ENCODE peak calls at places on chromosomes 4 and X, in five cellular contexts. S is GM12892, M is testis, G is suprapubic skin, U is stomach. T is an unnamed sample.

GRCh38 chr4:38955957-38956356 is 76.3 kb downstream of the TMEM156 start:
- DNase-seq in S (no peak), M (no peak), G (no peak), U (no peak), T (no peak)

GRCh38 chr4:143558823-143559756 is 45.6 kb downstream of the SMARCA5 start:
- DNase-seq in S (peak), M (peak), G (peak), U (peak), T (peak)

GRCh38 chrX:53091354-53091753 is 2.6 kb upstream of the KANTR start:
- DNase-seq in S (no peak), M (no peak), G (no peak), U (no peak), T (peak)

GRCh38 chr4:48290146-48290772 is 20.6 kb upstream of the TEC start:
- DNase-seq in S (no peak), M (no peak), G (no peak), U (no peak), T (no peak)

GRCh38 chr4:128570380-128570779 is 239.1 kb upstream of the JADE1 start:
- DNase-seq in S (no peak), M (peak), G (no peak), U (no peak), T (peak)

GRCh38 chr4:155079866-155080265 is 128.6 kb upstream of the NPY2R start:
- DNase-seq in S (no peak), M (no peak), G (no peak), U (no peak), T (no peak)

GRCh38 chrX:68232206-68232605 is 201.1 kb downstream of the OPHN1 start:
- DNase-seq in S (no peak), M (no peak), G (no peak), U (no peak), T (no peak)

GRCh38 chrX:79268788-79269187 is 98.3 kb downstream of the ITM2A start:
- DNase-seq in S (no peak), M (no peak), G (no peak), U (no peak), T (no peak)

GRCh38 chrX:19548934-19549333 is 33.6 kb upstream of the MAP3K15 start:
- DNase-seq in S (no peak), M (no peak), G (no peak), U (no peak), T (no peak)

GRCh38 chr4:3313556-3314228 is 20.9 kb downstream of the RGS12 start:
- DNase-seq in S (no peak), M (no peak), G (peak), U (peak), T (no peak)

GRCh38 chrX:22202251-22202650 is 70.5 kb upstream of the CBLL2 start:
- DNase-seq in S (no peak), M (no peak), G (no peak), U (no peak), T (no peak)

GRCh38 chr4:110849461-110849860 is 226.6 kb upstream of the PITX2 start:
- DNase-seq in S (no peak), M (no peak), G (no peak), U (no peak), T (no peak)

GRCh38 chr4:170017252-170017651 is 8.9 kb downstream of the MFAP3L start:
- DNase-seq in S (no peak), M (no peak), G (no peak), U (no peak), T (no peak)

GRCh38 chrX:106959897-106960296 is 39.7 kb downstream of the CLDN2 start:
- DNase-seq in S (no peak), M (no peak), G (no peak), U (no peak), T (no peak)

GRCh38 chrX:39721570-39722279 is 376.0 kb downstream of the BCOR start:
- DNase-seq in S (no peak), M (no peak), G (no peak), U (no peak), T (no peak)

GRCh38 chr4:52891743-52892142 is 29.6 kb downstream of the RASL11B start:
- DNase-seq in S (no peak), M (no peak), G (no peak), U (no peak), T (no peak)

DNA sequence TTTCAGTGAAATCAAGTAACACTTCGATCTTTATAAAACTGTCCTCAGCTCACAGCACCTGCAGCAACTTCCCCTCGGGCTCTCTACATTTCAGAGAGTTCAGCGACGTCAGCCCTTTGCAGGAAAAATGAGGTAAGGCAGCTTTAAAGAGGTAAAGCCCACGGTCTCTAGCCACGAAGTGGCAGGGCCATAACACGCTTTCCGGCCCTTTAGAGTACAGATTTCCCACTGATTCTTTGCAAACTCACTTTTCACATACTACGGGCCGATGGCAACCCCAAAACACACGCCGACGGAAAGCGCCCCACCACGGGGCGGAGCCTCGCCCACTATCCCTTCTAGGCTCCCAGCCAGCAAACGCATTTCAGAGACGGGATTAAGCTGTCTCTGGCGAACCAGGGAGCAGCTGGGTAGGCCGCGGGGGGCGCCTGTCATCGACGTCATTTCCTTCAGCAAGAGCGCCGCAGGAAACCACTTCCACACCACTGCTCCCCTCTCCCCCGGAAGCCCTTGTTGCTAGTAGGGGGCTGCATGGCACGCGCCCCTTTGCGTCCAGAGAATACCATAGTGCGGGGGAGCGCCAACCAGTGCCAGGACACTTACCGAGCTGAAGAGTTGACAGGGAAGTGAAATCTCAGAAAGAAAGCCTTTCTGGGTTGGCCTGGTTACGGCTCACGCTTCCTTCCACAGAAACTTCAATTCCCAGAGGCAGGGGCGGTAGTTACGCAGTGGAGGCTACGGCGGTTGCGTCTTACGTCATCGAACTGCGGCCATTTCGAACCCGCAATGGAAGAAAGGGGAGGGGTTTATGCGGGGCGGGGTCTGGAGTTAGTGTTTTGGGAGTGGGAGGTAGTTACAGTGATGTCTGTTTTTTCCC is at the start of gene TRMT10A:
- DNase-seq in S (peak), M (peak), G (peak), U (peak), T (peak)
- TF ChIP-seq POLR2A in S (peak), M (no peak), G (no peak), U (no peak), T (no peak)

GRCh38 chr4:7298601-7299000 is 106.3 kb downstream of the SORCS2 start:
- DNase-seq in S (no peak), M (no peak), G (no peak), U (no peak), T (no peak)
- TF ChIP-seq POLR2A in S (no peak), M (no peak), G (no peak), U (no peak), T (no peak)

GRCh38 chr4:30718889-30719252 is 1.3 kb upstream of the PCDH7 start:
- DNase-seq in S (no peak), M (no peak), G (no peak), U (no peak), T (no peak)

GRCh38 chr4:30719363-30720020 is 677 bp upstream of the PCDH7 start:
- DNase-seq in S (peak), M (no peak), G (no peak), U (peak), T (peak)

GRCh38 chr4:30720656-30721352 is 635 bp downstream of the PCDH7 start:
- DNase-seq in S (peak), M (no peak), G (no peak), U (no peak), T (peak)

GRCh38 chr4:30721353-30722091 is 1.4 kb downstream of the PCDH7 start:
- DNase-seq in S (peak), M (no peak), G (no peak), U (peak), T (peak)

DNA sequence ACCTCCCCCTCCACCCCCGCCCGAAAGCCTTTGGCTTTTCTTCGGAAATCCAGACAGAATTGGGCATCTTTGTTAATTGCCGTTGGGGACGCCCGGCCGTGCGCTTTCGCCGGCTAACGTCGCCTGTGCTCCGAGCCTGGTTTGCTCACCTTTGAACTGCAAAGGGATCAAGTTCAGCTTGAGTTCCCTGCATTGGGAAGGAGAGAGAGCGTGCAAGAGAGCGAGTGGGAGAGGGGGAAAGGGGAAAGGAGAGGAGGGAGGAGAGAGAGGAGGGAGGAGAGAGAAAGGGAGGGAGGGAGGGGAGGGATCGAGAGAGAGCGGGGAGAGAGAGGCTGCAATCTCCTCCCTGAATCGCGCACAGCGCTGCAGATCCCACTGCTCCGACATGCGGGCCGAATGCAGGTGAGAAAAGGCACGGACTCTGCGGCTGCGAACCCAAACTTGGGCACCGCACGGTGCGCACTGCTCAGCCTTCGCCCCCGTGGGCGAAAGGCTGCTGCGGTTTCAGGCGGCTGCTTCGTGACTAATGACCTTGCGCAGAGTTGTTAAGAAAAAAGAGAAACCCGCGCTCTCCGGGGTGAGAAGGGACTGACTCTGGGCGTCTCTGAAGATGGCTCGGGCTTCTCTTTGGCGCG is at the start of gene PCDH7:
- DNase-seq in S (peak), M (no peak), G (no peak), U (peak), T (peak)
- TF ChIP-seq POLR2A in S (no peak), M (no peak), G (no peak), U (no peak), T (no peak)

GRCh38 chr4:148443550-148444295 is 1.5 kb upstream of the NR3C2 start:
- DNase-seq in S (peak), M (peak), G (peak), U (peak), T (peak)

GRCh38 chr4:148442830-148443549 is 776 bp upstream of the NR3C2 start:
- DNase-seq in S (no peak), M (no peak), G (no peak), U (no peak), T (no peak)

GRCh38 chr4:148444296-148445070 is 2.3 kb upstream of the NR3C2 start:
- DNase-seq in S (peak), M (peak), G (peak), U (peak), T (peak)

GRCh38 chr4:148445903-148446261 is 3.7 kb upstream of the NR3C2 start:
- DNase-seq in S (no peak), M (no peak), G (no peak), U (no peak), T (no peak)

DNA sequence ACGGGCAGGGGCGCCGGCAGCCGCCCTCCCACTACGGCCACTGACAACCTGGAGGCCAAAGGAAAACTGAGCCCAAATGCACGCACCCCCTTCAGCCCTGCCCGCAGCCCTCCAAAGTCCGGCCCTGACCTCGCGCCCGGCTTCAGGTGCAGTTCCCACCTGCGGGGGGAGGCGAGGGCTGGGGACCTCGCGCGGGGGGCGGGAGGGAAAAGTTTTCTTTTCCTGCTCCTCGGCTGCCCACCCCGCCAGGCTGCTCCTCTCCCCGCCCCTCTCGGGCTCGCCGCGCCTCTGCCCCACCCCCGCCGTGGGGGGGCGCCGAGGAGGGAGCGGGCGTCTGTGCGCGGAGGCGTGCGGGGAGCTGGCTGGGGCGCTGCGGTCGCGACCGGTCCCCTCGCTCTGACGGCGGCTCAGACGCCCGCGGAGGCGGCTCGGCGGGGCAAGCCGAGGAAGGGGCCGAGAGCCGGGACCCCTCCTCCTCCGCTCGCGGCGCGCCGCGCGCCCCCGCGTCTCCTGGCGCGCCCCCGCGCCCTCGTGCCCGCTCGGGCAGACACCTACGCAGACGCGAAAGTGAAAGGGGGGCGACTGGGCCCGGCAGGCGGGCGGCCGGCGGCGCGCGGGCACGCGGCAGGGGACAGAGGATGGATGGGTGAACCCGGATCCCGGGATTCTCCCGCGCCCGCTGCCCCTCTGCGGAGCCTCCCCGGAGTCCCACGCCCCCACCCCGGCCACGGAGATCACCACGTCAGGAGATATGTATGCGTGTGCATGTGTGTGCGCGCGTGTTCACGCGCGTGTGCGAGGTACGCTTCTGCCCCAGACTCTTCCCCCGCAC is 3.1 kb upstream of the NR3C2 start:
- DNase-seq in S (peak), M (peak), G (peak), U (peak), T (peak)
- TF ChIP-seq POLR2A in S (no peak), M (no peak), G (no peak), U (no peak), T (no peak)

GRCh38 chr4:57553695-57554094 is 443.5 kb upstream of the IGFBP7 start:
- DNase-seq in S (no peak), M (no peak), G (no peak), U (no peak), T (no peak)
- TF ChIP-seq POLR2A in S (no peak), M (no peak), G (no peak), U (no peak), T (no peak)

GRCh38 chr4:118888666-118889312 is at the start of gene SYNPO2:
- DNase-seq in S (peak), M (peak), G (peak), U (peak), T (peak)
- TF ChIP-seq POLR2A in S (no peak), M (peak), G (no peak), U (no peak), T (no peak)

GRCh38 chrX:70132244-70132643 is 1.0 kb upstream of the IGBP1 start:
- DNase-seq in S (no peak), M (no peak), G (no peak), U (no peak), T (no peak)

GRCh38 chrX:70134116-70134477 is 850 bp downstream of the IGBP1 start:
- DNase-seq in S (no peak), M (no peak), G (no peak), U (no peak), T (no peak)

GRCh38 chrX:70132877-70133302 is 357 bp upstream of the IGBP1 start:
- DNase-seq in S (no peak), M (no peak), G (no peak), U (no peak), T (no peak)

GRCh38 chrX:70129811-70130210 is 3.4 kb upstream of the IGBP1 start:
- DNase-seq in S (no peak), M (no peak), G (no peak), U (no peak), T (no peak)

DNA sequence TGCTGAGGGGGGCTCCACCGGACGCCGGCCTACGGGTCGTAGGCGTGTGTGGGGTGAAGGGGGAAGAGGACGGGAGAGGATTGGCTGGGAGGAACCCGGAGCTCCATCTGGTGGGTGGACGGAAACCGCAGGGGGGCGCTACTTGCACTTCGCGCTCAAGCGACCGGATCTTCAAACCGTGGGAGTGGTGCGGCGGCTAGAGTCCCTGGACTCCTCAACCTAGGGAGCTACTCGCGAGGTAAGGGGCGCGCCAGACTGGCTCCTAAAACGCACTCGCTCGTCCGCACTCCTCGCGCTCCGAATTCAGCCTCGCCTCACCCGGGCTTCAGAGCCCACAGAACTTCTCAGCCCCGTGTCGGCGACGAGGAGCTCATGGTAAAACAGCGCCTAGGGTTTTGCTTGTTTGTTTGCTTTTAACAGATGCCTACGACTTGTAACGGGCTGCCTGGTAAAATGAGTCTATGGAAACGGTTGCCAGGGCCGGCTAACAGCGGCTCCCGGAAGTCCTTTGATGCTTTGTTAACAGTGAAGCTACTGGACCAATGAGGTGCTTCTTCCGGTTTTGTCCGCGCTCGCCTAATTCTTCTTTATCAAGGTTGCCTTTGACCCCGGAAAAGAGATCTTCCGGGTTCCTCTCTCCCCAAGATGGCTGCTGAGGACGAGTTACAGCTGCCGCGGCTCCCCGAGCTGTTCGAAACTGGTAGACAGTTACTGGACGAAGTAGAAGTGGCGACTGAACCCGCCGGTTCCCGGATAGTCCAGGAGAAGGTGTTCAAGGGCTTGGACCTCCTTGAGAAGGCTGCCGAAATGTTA is at the start of gene IGBP1:
- DNase-seq in S (peak), M (peak), G (peak), U (peak), T (peak)
- TF ChIP-seq POLR2A in S (peak), M (no peak), G (no peak), U (no peak), T (no peak)

GRCh38 chr4:1683903-1684755 is at the start of gene FAM53A:
- DNase-seq in S (peak), M (peak), G (peak), U (peak), T (peak)
- TF ChIP-seq POLR2A in S (peak), M (no peak), G (no peak), U (no peak), T (no peak)